ENCODE peak calls at places on chromosome 4, in eight cellular contexts. N, R, E, U, L, D, B and J are unnamed samples.

GRCh38 chr4:15003891-15004700 is 1.8 kb downstream of the CPEB2 start:
- DNase-seq in N (peak; percentile 76), L (no peak), R (no peak), D (no peak), B (peak; percentile 57), E (peak; percentile 39), U (peak; percentile 8), J (no peak)

GRCh38 chr4:1208970-1209704 is 36.8 kb upstream of the SPON2 start:
- DNase-seq in L (no peak), N (peak; percentile 42), D (no peak), U (no peak), E (no peak), R (peak; percentile 60), B (no peak), J (no peak)

GRCh38 chr4:32624943-32625603 is 1904.9 kb downstream of the PCDH7 start:
- DNase-seq in D (no peak), U (no peak), L (peak; percentile 2), E (no peak), N (no peak), B (no peak), R (peak; percentile 26), J (no peak)

GRCh38 chr4:123484291-123484926 is 87.8 kb downstream of the SPRY1 start:
- DNase-seq in E (no peak), N (no peak), L (no peak), R (no peak), U (no peak), D (peak; percentile 29), B (no peak), J (no peak)

GRCh38 chr4:25238052-25238451 is 4.2 kb downstream of the PI4K2B start:
- DNase-seq in D (no peak), U (no peak), B (no peak), R (no peak), E (no peak), N (no peak), L (no peak), J (no peak)

GRCh38 chr4:24624381-24624780 is 40.0 kb upstream of the DHX15 start:
- DNase-seq in N (no peak), B (no peak), R (no peak), U (peak; percentile 13), L (no peak), D (no peak), E (no peak), J (no peak)

GRCh38 chr4:165384608-165385007 is 5.8 kb downstream of the CPE start:
- DNase-seq in E (no peak), L (no peak), R (peak; percentile 51), U (peak; percentile 16), B (no peak), D (peak; percentile 73), N (no peak), J (peak; percentile 96)

GRCh38 chr4:107035711-107036601 is at the start of gene DKK2:
- DNase-seq in B (no peak), E (no peak), N (no peak), L (no peak), U (peak; percentile 26), R (no peak), D (no peak), J (no peak)

GRCh38 chr4:48483006-48483776 is at the start of gene SLC10A4:
- DNase-seq in D (peak; percentile 42), B (no peak), L (no peak), U (peak; percentile 35), E (no peak), R (no peak), N (no peak), J (no peak)

GRCh38 chr4:81093720-81094401 is 63.4 kb downstream of the BMP3 start:
- DNase-seq in N (no peak), R (no peak), U (no peak), E (no peak), D (no peak), B (no peak), L (no peak), J (no peak)

GRCh38 chr4:153079824-153080486 is 124.3 kb upstream of the TRIM2 start:
- DNase-seq in L (no peak), D (no peak), R (no peak), U (no peak), B (no peak), E (no peak), N (no peak), J (no peak)

GRCh38 chr4:16443504-16444088 is 217.3 kb upstream of the TAPT1 start:
- DNase-seq in U (peak; percentile 49), R (peak; percentile 69), E (peak; percentile 57), L (no peak), N (no peak), B (no peak), D (peak; percentile 6), J (no peak)